ENCODE peak calls at places on chromosome 5, in nine cellular contexts. One of them, this sample, is unnamed.

GRCh38 chr5:126801992-126802294 is 25.0 kb downstream of the LMNB1 start:
- DNase-seq in left ventricle myocardium inferior: no peak
- DNase-seq in endodermal cell: no peak
- DNase-seq in thoracic aorta: no peak
- DNase-seq in adrenal gland: no peak
- DNase-seq in OCI-LY7: peak; percentile 56
- DNase-seq in HCT116: no peak
- DNase-seq in heart left ventricle: no peak
- DNase-seq in neural progenitor cell: no peak
- DNase-seq in this sample: peak; percentile 22

GRCh38 chr5:131976414-131977211 is 31.1 kb upstream of the MEIKIN start:
- DNase-seq in left ventricle myocardium inferior: no peak
- DNase-seq in endodermal cell: no peak
- DNase-seq in thoracic aorta: no peak
- DNase-seq in adrenal gland: no peak
- DNase-seq in OCI-LY7: no peak
- DNase-seq in HCT116: no peak
- DNase-seq in heart left ventricle: no peak
- DNase-seq in neural progenitor cell: no peak
- DNase-seq in this sample: no peak

GRCh38 chr5:171574374-171574773 is 154.9 kb downstream of the FGF18 start:
- DNase-seq in left ventricle myocardium inferior: peak; percentile 25
- DNase-seq in endodermal cell: no peak
- DNase-seq in thoracic aorta: no peak
- DNase-seq in adrenal gland: no peak
- DNase-seq in OCI-LY7: no peak
- DNase-seq in HCT116: no peak
- DNase-seq in heart left ventricle: no peak
- DNase-seq in neural progenitor cell: no peak
- DNase-seq in this sample: no peak

GRCh38 chr5:159133041-159133741 is 33.5 kb upstream of the EBF1 start:
- DNase-seq in left ventricle myocardium inferior: no peak
- DNase-seq in endodermal cell: no peak
- DNase-seq in thoracic aorta: no peak
- DNase-seq in adrenal gland: peak; percentile 26
- DNase-seq in OCI-LY7: peak; percentile 70
- DNase-seq in HCT116: peak; percentile 44
- DNase-seq in heart left ventricle: no peak
- DNase-seq in neural progenitor cell: peak; percentile 39
- DNase-seq in this sample: peak; percentile 35

GRCh38 chr5:179260324-179261070 is 84.8 kb downstream of the ADAMTS2 start:
- DNase-seq in left ventricle myocardium inferior: no peak
- DNase-seq in endodermal cell: peak; percentile 41
- DNase-seq in thoracic aorta: no peak
- DNase-seq in adrenal gland: no peak
- DNase-seq in OCI-LY7: no peak
- DNase-seq in HCT116: no peak
- DNase-seq in heart left ventricle: no peak
- DNase-seq in neural progenitor cell: no peak
- DNase-seq in this sample: no peak

GRCh38 chr5:96149546-96149945 is 187.9 kb upstream of the ELL2 start:
- DNase-seq in left ventricle myocardium inferior: no peak
- DNase-seq in endodermal cell: no peak
- DNase-seq in thoracic aorta: no peak
- DNase-seq in adrenal gland: no peak
- DNase-seq in OCI-LY7: no peak
- DNase-seq in HCT116: no peak
- DNase-seq in heart left ventricle: no peak
- DNase-seq in neural progenitor cell: no peak
- DNase-seq in this sample: no peak

GRCh38 chr5:111756701-111757581 is at the start of gene NREP:
- DNase-seq in left ventricle myocardium inferior: peak; percentile 93
- DNase-seq in endodermal cell: peak; percentile 92
- DNase-seq in thoracic aorta: peak; percentile 78
- DNase-seq in adrenal gland: peak; percentile 93
- DNase-seq in OCI-LY7: peak; percentile 90
- DNase-seq in HCT116: peak; percentile 71
- DNase-seq in heart left ventricle: peak; percentile 90
- DNase-seq in neural progenitor cell: peak; percentile 93
- DNase-seq in this sample: peak; percentile 88

GRCh38 chr5:93206203-93206602 is 374.8 kb downstream of the NR2F1-AS1 start:
- DNase-seq in left ventricle myocardium inferior: no peak
- DNase-seq in endodermal cell: no peak
- DNase-seq in thoracic aorta: no peak
- DNase-seq in adrenal gland: no peak
- DNase-seq in OCI-LY7: no peak
- DNase-seq in HCT116: no peak
- DNase-seq in heart left ventricle: no peak
- DNase-seq in neural progenitor cell: no peak
- DNase-seq in this sample: no peak

GRCh38 chr5:151721087-151721646 is 34.5 kb upstream of the SPARC start:
- DNase-seq in left ventricle myocardium inferior: no peak
- DNase-seq in endodermal cell: peak; percentile 50
- DNase-seq in thoracic aorta: no peak
- DNase-seq in adrenal gland: no peak
- DNase-seq in OCI-LY7: no peak
- DNase-seq in HCT116: no peak
- DNase-seq in heart left ventricle: no peak
- DNase-seq in neural progenitor cell: no peak
- DNase-seq in this sample: no peak

GRCh38 chr5:83281658-83282057 is 189.9 kb upstream of the VCAN start:
- DNase-seq in left ventricle myocardium inferior: no peak
- DNase-seq in endodermal cell: no peak
- DNase-seq in thoracic aorta: no peak
- DNase-seq in adrenal gland: no peak
- DNase-seq in OCI-LY7: no peak
- DNase-seq in HCT116: peak; percentile 89
- DNase-seq in heart left ventricle: no peak
- DNase-seq in neural progenitor cell: peak; percentile 5
- DNase-seq in this sample: peak; percentile 49

GRCh38 chr5:141635646-141636045 is 1.0 kb downstream of the HDAC3 start:
- DNase-seq in left ventricle myocardium inferior: no peak
- DNase-seq in endodermal cell: no peak
- DNase-seq in thoracic aorta: no peak
- DNase-seq in adrenal gland: no peak
- DNase-seq in OCI-LY7: no peak
- DNase-seq in HCT116: no peak
- DNase-seq in heart left ventricle: no peak
- DNase-seq in neural progenitor cell: no peak
- DNase-seq in this sample: no peak

GRCh38 chr5:165161204-165161603 is 1655.8 kb downstream of the MAT2B start:
- DNase-seq in left ventricle myocardium inferior: no peak
- DNase-seq in endodermal cell: peak; percentile 80
- DNase-seq in thoracic aorta: no peak
- DNase-seq in adrenal gland: no peak
- DNase-seq in OCI-LY7: no peak
- DNase-seq in HCT116: no peak
- DNase-seq in heart left ventricle: no peak
- DNase-seq in neural progenitor cell: peak; percentile 19
- DNase-seq in this sample: no peak

GRCh38 chr5:7419846-7420245 is 23.9 kb downstream of the ADCY2 start:
- DNase-seq in left ventricle myocardium inferior: no peak
- DNase-seq in endodermal cell: peak; percentile 92
- DNase-seq in thoracic aorta: no peak
- DNase-seq in adrenal gland: no peak
- DNase-seq in OCI-LY7: no peak
- DNase-seq in HCT116: no peak
- DNase-seq in heart left ventricle: no peak
- DNase-seq in neural progenitor cell: peak; percentile 33
- DNase-seq in this sample: no peak

GRCh38 chr5:76682395-76682794 is 33.5 kb upstream of the F2R start:
- DNase-seq in left ventricle myocardium inferior: no peak
- DNase-seq in endodermal cell: no peak
- DNase-seq in thoracic aorta: no peak
- DNase-seq in adrenal gland: no peak
- DNase-seq in OCI-LY7: no peak
- DNase-seq in HCT116: no peak
- DNase-seq in heart left ventricle: no peak
- DNase-seq in neural progenitor cell: no peak
- DNase-seq in this sample: no peak

DNA sequence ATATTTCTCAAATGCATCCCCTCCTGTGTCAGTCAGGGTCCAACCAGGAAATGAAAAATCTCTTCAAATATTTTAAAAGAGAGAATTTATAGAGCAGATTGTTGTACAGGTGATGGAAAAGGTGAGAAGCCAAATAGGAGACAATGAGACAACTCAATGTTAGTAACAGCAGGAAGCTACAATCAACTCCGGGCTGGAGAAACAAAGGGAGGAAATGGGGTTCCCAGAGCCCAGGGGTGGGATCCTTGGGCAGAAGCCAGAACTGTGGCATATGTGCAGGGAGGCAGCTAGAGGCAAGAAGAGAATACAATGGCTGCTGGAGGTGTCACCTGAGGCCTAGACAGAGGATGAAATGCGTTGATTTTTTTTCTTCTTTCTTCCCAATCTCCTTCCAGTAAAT is 361.8 kb upstream of the ACTBL2 start:
- DNase-seq in left ventricle myocardium inferior: peak; percentile 45
- DNase-seq in endodermal cell: no peak
- DNase-seq in thoracic aorta: no peak
- DNase-seq in adrenal gland: peak; percentile 27
- DNase-seq in OCI-LY7: no peak
- DNase-seq in HCT116: no peak
- DNase-seq in heart left ventricle: peak; percentile 79
- DNase-seq in neural progenitor cell: no peak
- DNase-seq in this sample: no peak
- TF ChIP-seq CTCF in left ventricle myocardium inferior: no peak
- TF ChIP-seq CTCF in endodermal cell: no peak
- TF ChIP-seq CTCF in thoracic aorta: no peak
- TF ChIP-seq CTCF in adrenal gland: no peak
- TF ChIP-seq CTCF in OCI-LY7: no peak
- TF ChIP-seq CTCF in HCT116: no peak
- TF ChIP-seq CTCF in heart left ventricle: no peak
- TF ChIP-seq CTCF in neural progenitor cell: no peak
- TF ChIP-seq CTCF in this sample: no peak

DNA sequence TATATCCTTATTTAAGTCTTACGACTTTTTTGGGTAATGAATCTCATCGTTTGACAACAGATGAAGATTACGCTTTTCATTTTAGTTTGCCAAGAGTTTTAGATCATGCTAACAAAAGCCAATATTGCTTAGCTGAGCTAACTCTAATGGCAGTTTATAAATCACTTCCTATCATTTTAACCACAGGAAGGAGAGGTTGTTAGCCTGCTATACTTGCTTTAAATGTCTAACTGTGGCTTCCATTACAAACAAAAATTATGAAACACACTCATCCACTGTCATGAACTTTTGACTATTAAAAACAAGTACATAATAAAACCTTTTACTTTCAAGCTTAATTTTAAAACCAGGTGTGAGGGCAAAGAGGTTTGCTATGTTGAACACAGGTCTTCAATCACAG is 53.7 kb upstream of the ANKH start:
- DNase-seq in left ventricle myocardium inferior: no peak
- DNase-seq in endodermal cell: no peak
- DNase-seq in thoracic aorta: no peak
- DNase-seq in adrenal gland: no peak
- DNase-seq in OCI-LY7: no peak
- DNase-seq in HCT116: no peak
- DNase-seq in heart left ventricle: no peak
- DNase-seq in neural progenitor cell: no peak
- DNase-seq in this sample: no peak
- H3K4me3 ChIP-seq in left ventricle myocardium inferior: no peak overlapping the region
- H3K4me3 ChIP-seq in endodermal cell: no peak overlapping the region
- H3K4me3 ChIP-seq in thoracic aorta: no peak overlapping the region
- H3K4me3 ChIP-seq in adrenal gland: no peak overlapping the region
- H3K4me3 ChIP-seq in OCI-LY7: no peak overlapping the region
- H3K4me3 ChIP-seq in HCT116: no peak overlapping the region
- H3K4me3 ChIP-seq in heart left ventricle: no peak overlapping the region
- H3K4me3 ChIP-seq in neural progenitor cell: no peak overlapping the region
- H3K4me3 ChIP-seq in this sample: no peak overlapping the region

DNA sequence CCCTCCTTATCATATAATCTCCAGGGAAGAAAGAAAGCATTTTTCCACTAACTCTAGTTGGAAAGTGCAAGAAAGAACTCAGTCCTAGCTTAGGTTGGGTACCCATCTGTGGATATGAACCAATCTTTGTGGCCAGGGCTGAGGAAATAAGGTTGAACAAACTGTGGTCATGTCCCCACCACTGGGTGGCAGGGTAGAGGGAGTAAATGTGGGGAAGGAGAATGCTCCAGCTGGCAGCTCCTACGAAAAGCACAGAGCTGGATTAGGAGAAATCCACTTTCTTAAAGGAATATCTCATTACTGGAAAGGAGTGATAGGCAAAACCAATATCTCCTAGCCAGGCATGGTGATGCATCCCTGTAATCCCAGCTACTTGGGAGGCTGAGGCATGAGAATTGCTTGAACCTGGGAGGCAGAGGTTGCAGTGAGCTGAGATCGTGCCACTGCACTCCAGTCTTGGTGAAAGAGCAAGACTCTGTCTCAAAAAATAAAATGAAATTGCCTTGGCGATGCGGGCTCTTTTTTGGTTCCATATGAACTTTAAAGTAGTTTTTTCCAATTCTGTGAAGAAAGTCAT is 175.1 kb downstream of the CCDC192 start:
- DNase-seq in left ventricle myocardium inferior: peak; percentile 19
- DNase-seq in endodermal cell: peak; percentile 87
- DNase-seq in thoracic aorta: no peak
- DNase-seq in adrenal gland: peak; percentile 63
- DNase-seq in OCI-LY7: peak; percentile 23
- DNase-seq in HCT116: peak; percentile 62
- DNase-seq in heart left ventricle: peak; percentile 36
- DNase-seq in neural progenitor cell: peak; percentile 60
- DNase-seq in this sample: peak; percentile 17
- TF ChIP-seq CTCF in left ventricle myocardium inferior: peak; percentile 65
- TF ChIP-seq CTCF in endodermal cell: peak; percentile 85
- TF ChIP-seq CTCF in thoracic aorta: no peak
- TF ChIP-seq CTCF in adrenal gland: peak; percentile 65
- TF ChIP-seq CTCF in OCI-LY7: peak; percentile 62
- TF ChIP-seq CTCF in HCT116: peak; percentile 70
- TF ChIP-seq CTCF in heart left ventricle: peak; percentile 45
- TF ChIP-seq CTCF in neural progenitor cell: peak; percentile 69
- TF ChIP-seq CTCF in this sample: peak; percentile 60

GRCh38 chr5:113201715-113202114 is 225.1 kb downstream of the DCP2 start:
- DNase-seq in left ventricle myocardium inferior: no peak
- DNase-seq in endodermal cell: peak; percentile 49
- DNase-seq in thoracic aorta: no peak
- DNase-seq in adrenal gland: no peak
- DNase-seq in OCI-LY7: no peak
- DNase-seq in HCT116: no peak
- DNase-seq in heart left ventricle: no peak
- DNase-seq in neural progenitor cell: no peak
- DNase-seq in this sample: no peak

GRCh38 chr5:113204525-113205161 is 228.0 kb downstream of the DCP2 start:
- DNase-seq in left ventricle myocardium inferior: peak; percentile 52
- DNase-seq in endodermal cell: peak; percentile 47
- DNase-seq in thoracic aorta: no peak
- DNase-seq in adrenal gland: peak; percentile 51
- DNase-seq in OCI-LY7: no peak
- DNase-seq in HCT116: no peak
- DNase-seq in heart left ventricle: no peak
- DNase-seq in neural progenitor cell: no peak
- DNase-seq in this sample: no peak

GRCh38 chr5:113205807-113206206 is 229.0 kb downstream of the TSSK1B start:
- DNase-seq in left ventricle myocardium inferior: no peak
- DNase-seq in endodermal cell: peak; percentile 57
- DNase-seq in thoracic aorta: no peak
- DNase-seq in adrenal gland: no peak
- DNase-seq in OCI-LY7: no peak
- DNase-seq in HCT116: peak; percentile 43
- DNase-seq in heart left ventricle: no peak
- DNase-seq in neural progenitor cell: no peak
- DNase-seq in this sample: no peak

GRCh38 chr5:113205323-113205722 is 228.7 kb downstream of the DCP2 start:
- DNase-seq in left ventricle myocardium inferior: no peak
- DNase-seq in endodermal cell: no peak
- DNase-seq in thoracic aorta: no peak
- DNase-seq in adrenal gland: no peak
- DNase-seq in OCI-LY7: no peak
- DNase-seq in HCT116: no peak
- DNase-seq in heart left ventricle: no peak
- DNase-seq in neural progenitor cell: no peak
- DNase-seq in this sample: no peak

GRCh38 chr5:113202904-113203716 is 226.5 kb downstream of the DCP2 start:
- DNase-seq in left ventricle myocardium inferior: peak; percentile 85
- DNase-seq in endodermal cell: peak; percentile 91
- DNase-seq in thoracic aorta: no peak
- DNase-seq in adrenal gland: no peak
- DNase-seq in OCI-LY7: no peak
- DNase-seq in HCT116: peak; percentile 66
- DNase-seq in heart left ventricle: peak; percentile 78
- DNase-seq in neural progenitor cell: peak; percentile 95
- DNase-seq in this sample: no peak
- H3K4me3 ChIP-seq in left ventricle myocardium inferior: peak overlapping the region; percentile 61
- H3K4me3 ChIP-seq in endodermal cell: peak overlapping the region; percentile 96
- H3K4me3 ChIP-seq in thoracic aorta: no peak overlapping the region
- H3K4me3 ChIP-seq in adrenal gland: no peak overlapping the region
- H3K4me3 ChIP-seq in OCI-LY7: no peak overlapping the region
- H3K4me3 ChIP-seq in HCT116: peak overlapping the region; percentile 45
- H3K4me3 ChIP-seq in heart left ventricle: peak overlapping the region; percentile 46
- H3K4me3 ChIP-seq in neural progenitor cell: no peak overlapping the region
- H3K4me3 ChIP-seq in this sample: no peak overlapping the region